ENCODE peak calls at places on chromosomes 7 and 10, in four cellular contexts. E, Q, K and D are unnamed samples.

GRCh38 chr7:82789883-82790609 is 346.5 kb upstream of the CACNA2D1 start:
- DNase-seq in E (no peak), Q (no peak), K (no peak), D (no peak)

GRCh38 chr7:70355591-70356323 is 757.5 kb downstream of the AUTS2 start:
- DNase-seq in E (no peak), Q (no peak), K (no peak), D (no peak)

GRCh38 chr10:98391578-98391991 is 23.4 kb downstream of the PYROXD2 start:
- DNase-seq in E (no peak), Q (no peak), K (no peak), D (no peak)

GRCh38 chr10:100864981-100865380 is 47.8 kb upstream of the SLF2 start:
- DNase-seq in E (no peak), Q (no peak), K (no peak), D (no peak)

GRCh38 chr10:4767033-4767814 is 58.8 kb upstream of the AKR1E2 start:
- DNase-seq in E (no peak), Q (no peak), K (no peak), D (no peak)

GRCh38 chr10:48358162-48358561 is 51.7 kb downstream of the MAPK8 start:
- DNase-seq in E (no peak), Q (no peak), K (no peak), D (no peak)

GRCh38 chr10:133242611-133243356 is 5.1 kb downstream of the VENTX start:
- DNase-seq in E (no peak), Q (no peak), K (no peak), D (no peak)

GRCh38 chr10:83373659-83374058 is 765.6 kb upstream of the GHITM start:
- DNase-seq in E (no peak), Q (no peak), K (no peak), D (peak)

GRCh38 chr10:15745748-15746147 is 26.0 kb upstream of the ITGA8 start:
- DNase-seq in E (no peak), Q (no peak), K (no peak), D (no peak)

GRCh38 chr7:134768243-134768642 is 11.2 kb upstream of the CALD1 start:
- DNase-seq in E (no peak), Q (no peak), K (no peak), D (no peak)

GRCh38 chr7:32163141-32163806 is 93.1 kb upstream of the PDE1C start:
- DNase-seq in E (no peak), Q (no peak), K (no peak), D (no peak)

GRCh38 chr10:24251547-24251946 is 42.6 kb downstream of the KIAA1217 start:
- DNase-seq in E (no peak), Q (no peak), K (no peak), D (no peak)

GRCh38 chr10:70114902-70115301 is 17.7 kb downstream of the AIFM2 start:
- DNase-seq in E (no peak), Q (no peak), K (peak), D (no peak)

GRCh38 chr7:134741901-134742635 is 37.4 kb upstream of the CALD1 start:
- DNase-seq in E (no peak), Q (no peak), K (no peak), D (no peak)

GRCh38 chr10:13706604-13707003 is 119.8 kb downstream of the PRPF18 start:
- DNase-seq in E (no peak), Q (no peak), K (peak), D (no peak)

GRCh38 chr10:132862485-132863420 is 76.8 kb upstream of the NKX6-2 start:
- DNase-seq in E (no peak), Q (no peak), K (no peak), D (no peak)

GRCh38 chr7:154960063-154960790 is 42.7 kb downstream of the PAXIP1 start:
- DNase-seq in E (no peak), Q (no peak), K (no peak), D (no peak)

GRCh38 chr10:93245772-93246171 is 172.1 kb downstream of the CYP26A1 start:
- DNase-seq in E (no peak), Q (no peak), K (no peak), D (no peak)

GRCh38 chr10:123170961-123171360 is 16.8 kb downstream of the BUB3 start:
- DNase-seq in E (no peak), Q (no peak), K (no peak), D (no peak)

GRCh38 chr10:19629559-19629958 is 186.7 kb upstream of the PLXDC2 start:
- DNase-seq in E (no peak), Q (no peak), K (no peak), D (no peak)

GRCh38 chr7:98808751-98809460 is 60.9 kb downstream of the TMEM130 start:
- DNase-seq in E (no peak), Q (no peak), K (no peak), D (no peak)

DNA sequence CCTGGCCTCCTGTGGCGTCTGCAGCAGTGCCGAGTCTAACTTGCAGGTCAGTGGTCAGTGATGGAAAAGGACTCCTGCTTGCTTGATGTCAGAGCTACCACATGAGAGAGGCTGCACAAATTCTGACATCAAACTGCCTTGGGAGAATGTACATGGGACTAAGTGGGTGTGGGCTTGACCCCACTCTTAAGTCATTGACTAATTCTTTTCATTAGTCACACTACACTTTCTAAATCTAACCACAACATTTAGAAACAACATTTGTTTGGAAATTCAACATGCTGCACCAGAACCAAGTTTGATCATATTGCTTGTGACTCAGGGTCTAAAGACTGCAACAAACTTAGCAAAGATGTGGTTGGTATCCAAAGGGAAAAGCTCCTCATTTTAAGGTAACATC is 24.4 kb upstream of the CDC14C start:
- DNase-seq in E (no peak), Q (no peak), K (no peak), D (no peak)
- TF ChIP-seq SPI1 in E (no peak), Q (no peak), K (no peak), D (no peak)

GRCh38 chr7:96236198-96237039 is 85.5 kb downstream of the SLC25A13 start:
- DNase-seq in E (no peak), Q (no peak), K (peak), D (no peak)

GRCh38 chr7:96237040-96237439 is 84.9 kb downstream of the SLC25A13 start:
- DNase-seq in E (no peak), Q (no peak), K (no peak), D (no peak)

GRCh38 chr7:96235281-96235680 is 86.6 kb downstream of the SLC25A13 start:
- DNase-seq in E (no peak), Q (no peak), K (no peak), D (no peak)

GRCh38 chr7:96238976-96239766 is 82.7 kb downstream of the SLC25A13 start:
- DNase-seq in E (no peak), Q (no peak), K (no peak), D (no peak)

DNA sequence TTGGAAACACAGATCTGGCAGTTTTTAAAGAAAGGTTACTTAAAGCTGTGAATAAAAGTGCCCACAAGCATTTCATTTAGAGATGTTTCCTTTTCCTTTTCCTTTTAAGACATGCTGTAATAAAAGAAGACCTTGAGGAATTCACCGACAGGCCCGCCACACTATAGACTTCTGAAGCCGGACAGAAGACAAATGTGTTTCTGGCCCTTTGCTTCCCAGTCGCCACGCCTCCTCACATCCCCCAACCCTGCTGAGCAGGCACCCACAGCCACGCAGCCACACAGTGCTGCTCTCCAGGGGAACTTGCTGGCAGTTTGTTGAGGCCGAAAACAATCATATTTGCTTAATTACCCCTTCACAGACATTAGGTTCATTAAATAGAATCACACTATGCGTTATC is 83.4 kb downstream of the SLC25A13 start:
- DNase-seq in E (no peak), Q (no peak), K (peak), D (no peak)
- TF ChIP-seq SPI1 in E (no peak), Q (no peak), K (no peak), D (no peak)

GRCh38 chr7:39733881-39734571 is 110.7 kb downstream of the RALA start:
- DNase-seq in E (no peak), Q (no peak), K (no peak), D (no peak)

GRCh38 chr7:39734605-39735004 is 111.2 kb downstream of the RALA start:
- DNase-seq in E (no peak), Q (no peak), K (no peak), D (no peak)

GRCh38 chr7:39732837-39733804 is 109.7 kb downstream of the RALA start:
- DNase-seq in E (peak), Q (peak), K (peak), D (peak)

GRCh38 chr7:39735903-39736302 is 112.5 kb downstream of the RALA start:
- DNase-seq in E (no peak), Q (peak), K (no peak), D (no peak)
- TF ChIP-seq SPI1 in E (no peak), Q (no peak), K (no peak), D (no peak)

GRCh38 chr10:126314848-126315247 is 73.4 kb downstream of the ADAM12 start:
- DNase-seq in E (no peak), Q (no peak), K (no peak), D (no peak)
- TF ChIP-seq SPI1 in E (no peak), Q (no peak), K (no peak), D (no peak)

GRCh38 chr10:106982248-106982647 is 182.3 kb downstream of the SORCS1 start:
- DNase-seq in E (no peak), Q (no peak), K (no peak), D (no peak)
- TF ChIP-seq SPI1 in E (no peak), Q (no peak), K (no peak), D (no peak)

DNA sequence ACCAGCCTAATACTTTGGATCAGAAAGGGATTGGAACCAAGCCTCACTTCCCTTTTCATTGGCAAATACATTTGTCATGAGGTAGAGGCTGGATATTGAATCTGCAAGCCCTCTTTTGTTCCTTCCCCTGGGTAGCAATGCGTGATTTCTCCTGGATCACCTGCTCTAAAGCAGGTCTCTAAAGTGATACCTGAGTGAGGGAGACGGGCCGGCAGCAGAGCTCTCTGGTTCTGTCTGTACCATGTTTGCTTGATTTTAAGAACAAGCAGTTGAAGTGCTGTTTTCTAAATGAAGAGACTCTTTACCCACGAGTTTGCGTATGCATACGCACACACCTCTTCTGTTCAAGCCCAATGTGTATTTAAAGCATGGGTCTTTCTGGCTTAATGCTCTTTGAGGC is 41.1 kb downstream of the GARS1 start:
- DNase-seq in E (no peak), Q (no peak), K (no peak), D (no peak)
- TF ChIP-seq SPI1 in E (peak), Q (no peak), K (no peak), D (no peak)

DNA sequence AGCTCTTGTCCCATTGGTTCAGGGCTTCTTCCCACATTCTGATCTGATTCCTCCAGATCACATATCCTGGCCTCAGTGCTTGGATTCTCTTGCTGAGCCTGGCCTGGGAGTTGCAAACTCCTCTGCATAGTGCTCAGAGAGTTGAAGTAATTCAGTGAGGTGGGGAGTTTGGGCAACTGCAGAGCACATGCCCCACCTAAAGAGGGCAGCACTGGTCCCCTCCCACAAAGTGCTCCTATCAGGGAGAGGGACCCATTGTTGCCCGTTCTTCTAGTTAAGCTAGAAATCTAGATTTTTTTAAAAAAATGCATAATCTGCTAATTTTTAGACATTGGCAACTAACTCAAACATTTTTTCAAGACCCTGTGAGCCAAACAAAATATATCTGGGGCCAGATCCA is 45.1 kb downstream of the CHN2 start:
- DNase-seq in E (no peak), Q (no peak), K (peak), D (peak)
- TF ChIP-seq SPI1 in E (no peak), Q (no peak), K (no peak), D (no peak)